ENCODE peak calls at places on chromosomes 16 and 17, in seven cellular contexts. A, I, B, S, U, W and G are unnamed samples.

GRCh38 chr17:38463451-38463858 is 35.2 kb downstream of the ARHGAP23 start:
- DNase-seq in A (peak; percentile 17), I (no peak), B (no peak), S (no peak), U (no peak), W (no peak), G (no peak)

GRCh38 chr16:30473231-30474061 is 904 bp downstream of the ITGAL start:
- DNase-seq in A (no peak), I (no peak), B (no peak), S (no peak), U (no peak), W (no peak), G (no peak)

GRCh38 chr17:50265690-50266306 is 8.5 kb upstream of the TMEM92 start:
- DNase-seq in A (no peak), I (no peak), B (peak; percentile 34), S (no peak), U (no peak), W (no peak), G (no peak)

GRCh38 chr16:2768403-2769089 is 8.5 kb downstream of the ELOB start:
- DNase-seq in A (no peak), I (no peak), B (no peak), S (no peak), U (no peak), W (no peak), G (no peak)

GRCh38 chr17:11880714-11881113 is 116.6 kb downstream of the ZNF18 start:
- DNase-seq in A (peak; percentile 1), I (peak; percentile 48), B (peak; percentile 76), S (peak; percentile 48), U (peak; percentile 56), W (peak; percentile 18), G (no peak)

GRCh38 chr16:12679660-12680272 is 123.9 kb downstream of the CPPED1 start:
- DNase-seq in A (peak; percentile 6), I (no peak), B (no peak), S (no peak), U (no peak), W (no peak), G (peak; percentile 56)

GRCh38 chr16:71524566-71525553 is 1.4 kb upstream of the CHST4 start:
- DNase-seq in A (peak; percentile 6), I (no peak), B (no peak), S (no peak), U (no peak), W (no peak), G (peak; percentile 41)

GRCh38 chr16:86044881-86045600 is 146.1 kb downstream of the IRF8 start:
- DNase-seq in A (no peak), I (no peak), B (no peak), S (no peak), U (no peak), W (peak; percentile 10), G (no peak)

GRCh38 chr17:409848-410673 is 57.5 kb upstream of the RPH3AL start:
- DNase-seq in A (peak; percentile 100), I (peak; percentile 97), B (peak; percentile 100), S (peak; percentile 100), U (peak; percentile 99), W (peak; percentile 100), G (peak; percentile 99)

GRCh38 chr17:56125830-56126819 is 27.1 kb upstream of the ANKFN1 start:
- DNase-seq in A (peak; percentile 79), I (peak; percentile 52), B (peak; percentile 69), S (peak; percentile 68), U (peak; percentile 39), W (peak; percentile 10), G (peak; percentile 76)

GRCh38 chr16:75317101-75317522 is 65.7 kb upstream of the BCAR1 start:
- DNase-seq in A (peak; percentile 42), I (no peak), B (no peak), S (no peak), U (no peak), W (no peak), G (no peak)

GRCh38 chr16:75322706-75323105 is 71.3 kb upstream of the BCAR1 start:
- DNase-seq in A (peak; percentile 68), I (no peak), B (no peak), S (no peak), U (peak; percentile 73), W (no peak), G (no peak)

GRCh38 chr16:75320435-75320834 is 69.0 kb upstream of the BCAR1 start:
- DNase-seq in A (peak; percentile 46), I (no peak), B (no peak), S (peak; percentile 58), U (no peak), W (peak; percentile 16), G (no peak)

GRCh38 chr16:75318737-75319136 is 67.3 kb upstream of the BCAR1 start:
- DNase-seq in A (no peak), I (no peak), B (no peak), S (no peak), U (no peak), W (no peak), G (no peak)

GRCh38 chr16:75319513-75320401 is 68.3 kb upstream of the BCAR1 start:
- DNase-seq in A (peak; percentile 93), I (no peak), B (no peak), S (no peak), U (peak; percentile 45), W (peak; percentile 42), G (no peak)
- H3K4me3 ChIP-seq in A (peak overlapping the region; percentile 70), I (no peak overlapping the region), B (no peak overlapping the region), S (no peak overlapping the region), U (no peak overlapping the region), W (peak overlapping the region; percentile 32), G (no peak overlapping the region)

DNA sequence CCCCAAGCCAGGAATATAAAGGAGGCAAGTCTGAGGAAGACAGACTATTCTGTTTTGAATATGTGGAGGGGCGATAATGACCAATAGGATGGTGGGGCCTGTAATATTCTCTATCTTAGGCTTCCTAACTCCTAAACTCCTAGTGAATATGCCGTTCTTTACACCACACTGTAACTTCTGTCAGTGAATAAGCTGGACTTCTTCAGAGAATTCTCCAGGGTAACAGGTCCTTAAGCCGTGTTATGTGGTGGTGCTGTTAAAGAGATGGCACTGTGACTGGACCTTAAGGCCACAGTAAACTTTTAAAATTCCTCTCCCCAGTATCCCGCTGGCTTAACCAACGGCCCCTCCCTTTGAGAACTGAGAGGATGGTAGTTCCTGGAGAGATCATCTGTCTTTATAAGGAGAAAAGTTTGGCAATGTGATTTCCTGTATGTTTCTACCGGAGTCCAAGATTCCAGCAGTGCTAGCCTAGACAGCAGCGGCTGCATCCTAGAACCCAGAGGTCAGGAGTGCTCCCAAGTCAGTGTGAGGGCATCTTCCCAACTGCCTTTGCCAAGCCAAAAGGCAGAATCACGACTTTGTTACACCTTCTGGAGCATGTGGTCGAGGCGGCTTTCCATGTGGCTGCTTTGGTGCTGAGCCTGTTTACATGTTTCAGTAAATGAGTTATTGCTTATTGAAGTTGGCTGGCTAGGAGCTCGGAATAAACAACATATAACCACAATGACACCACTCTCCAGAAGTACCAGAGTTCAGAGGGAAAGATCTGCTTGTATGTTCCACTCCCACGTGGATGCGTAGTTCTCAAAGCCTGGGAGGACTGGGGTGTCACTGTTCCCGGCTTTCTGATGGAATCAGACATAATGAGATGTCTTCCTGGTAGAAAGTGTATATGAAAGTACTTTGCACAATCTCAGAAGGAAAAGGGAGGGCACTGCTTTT is 41.0 kb downstream of the TUBD1 start:
- DNase-seq in A (peak; percentile 86), I (no peak), B (peak; percentile 30), S (no peak), U (peak; percentile 35), W (no peak), G (no peak)
- TF ChIP-seq EZH2phosphoT487 in A (peak; percentile 68), I (no peak), B (no peak), S (no peak), U (no peak), W (no peak), G (no peak)

DNA sequence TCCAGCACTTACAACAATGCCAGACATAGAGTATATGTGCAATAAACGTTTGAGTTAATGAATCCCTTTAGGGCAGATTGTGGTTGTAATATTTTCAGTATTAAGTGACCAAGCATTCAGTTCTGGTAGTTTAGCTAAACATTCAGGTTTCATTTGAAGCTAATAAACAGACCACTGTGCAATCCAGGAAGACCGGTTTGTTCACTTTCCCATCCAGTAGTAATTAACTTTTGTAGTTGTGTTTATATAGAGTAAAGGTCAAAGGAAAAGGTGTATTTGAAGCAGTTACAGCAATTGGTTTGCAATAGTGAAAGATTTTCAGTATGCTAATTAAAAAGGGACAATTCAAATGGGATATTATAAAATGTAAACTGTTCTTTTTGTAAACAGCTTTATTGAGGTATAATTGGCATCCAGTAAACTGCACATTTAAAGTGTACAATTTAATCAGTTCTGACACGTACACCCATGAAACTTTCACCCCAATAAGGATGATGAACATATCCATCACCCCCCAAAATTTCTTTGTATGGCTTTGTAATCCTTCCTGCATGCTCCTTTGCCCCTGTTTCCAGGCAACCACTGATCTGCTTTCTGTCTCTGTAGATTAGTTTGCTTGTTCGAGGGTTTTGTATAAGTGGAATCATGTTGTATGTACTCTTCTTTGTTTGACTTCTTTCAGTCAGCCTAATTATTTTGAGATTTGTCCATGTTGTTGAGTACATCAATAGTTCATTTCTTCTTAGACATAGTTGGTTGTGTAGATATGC is 26.2 kb downstream of the MRTFB start:
- DNase-seq in A (no peak), I (peak; percentile 76), B (peak; percentile 58), S (peak; percentile 34), U (peak; percentile 93), W (no peak), G (no peak)
- H3K4me3 ChIP-seq in A (no peak overlapping the region), I (peak overlapping the region; percentile 5), B (no peak overlapping the region), S (no peak overlapping the region), U (peak overlapping the region; percentile 58), W (no peak overlapping the region), G (no peak overlapping the region)

GRCh38 chr17:77508047-77508715 is 367.4 kb downstream of the SEC14L1 start:
- DNase-seq in A (no peak), I (no peak), B (peak; percentile 3), S (no peak), U (no peak), W (no peak), G (no peak)
- TF ChIP-seq EZH2phosphoT487 in A (no peak), I (no peak), B (no peak), S (no peak), U (no peak), W (no peak), G (no peak)

GRCh38 chr16:19169081-19169639 is 1.1 kb downstream of the SYT17 start:
- DNase-seq in A (no peak), I (no peak), B (no peak), S (no peak), U (no peak), W (no peak), G (peak; percentile 17)

GRCh38 chr16:19172098-19172780 is 4.2 kb downstream of the SYT17 start:
- DNase-seq in A (no peak), I (no peak), B (no peak), S (no peak), U (no peak), W (no peak), G (no peak)

GRCh38 chr16:19168173-19169080 is at the start of gene SYT17:
- DNase-seq in A (peak; percentile 29), I (no peak), B (peak; percentile 68), S (peak; percentile 68), U (peak; percentile 21), W (no peak), G (peak; percentile 54)

GRCh38 chr16:19167710-19168172 is 299 bp upstream of the SYT17 start:
- DNase-seq in A (peak; percentile 83), I (peak; percentile 60), B (peak; percentile 92), S (peak; percentile 92), U (peak; percentile 79), W (peak; percentile 57), G (peak; percentile 89)

GRCh38 chr16:19170043-19170655 is 2.1 kb downstream of the SYT17 start:
- DNase-seq in A (no peak), I (no peak), B (no peak), S (no peak), U (no peak), W (no peak), G (no peak)
- H3K4me3 ChIP-seq in A (no peak overlapping the region), I (no peak overlapping the region), B (no peak overlapping the region), S (no peak overlapping the region), U (no peak overlapping the region), W (no peak overlapping the region), G (no peak overlapping the region)